ENCODE peak calls at places on chromosomes 1 and 21, in ten cellular contexts. B is BJ; H is KBM-7; A is AG20443; C is pancreas; J is Ammon's horn; I is stimulated activated CD4-positive, alpha-beta T cell treated with anti-CD3 and anti-CD28 coated beads, Interleukin-15, amount 100 ng/mL, for 24 hours; P is left kidney; D is NCI-H1105 treated with DMSO at 0.1 percent for 48 hours; S is GM12864. Q is an unnamed sample.

GRCh38 chr1:229058111-229058551 is 212.8 kb upstream of the RAB4A start:
- DNase-seq in P (peak), B (no peak), A (no peak), J (no peak), S (no peak), I (peak), D (peak), H (no peak), C (peak), Q (peak)

GRCh38 chr1:43932786-43933385 is 715 bp upstream of the ARTN start:
- DNase-seq in S (no peak), I (no peak), D (peak), A (peak), C (no peak), H (no peak), B (no peak), J (no peak), P (no peak), Q (no peak)

GRCh38 chr1:178039826-178040380 is 54.0 kb upstream of the RASAL2 start:
- DNase-seq in I (no peak), J (no peak), P (no peak), C (no peak), D (no peak), H (no peak), S (no peak), A (no peak), B (no peak), Q (no peak)

GRCh38 chr1:199046618-199047017 is 407.8 kb downstream of the PTPRC start:
- DNase-seq in B (no peak), P (no peak), S (no peak), A (no peak), J (no peak), I (no peak), D (no peak), C (no peak), H (no peak), Q (peak)

GRCh38 chr1:92503043-92503925 is 16.6 kb upstream of the GFI1 start:
- DNase-seq in I (no peak), D (no peak), A (no peak), C (no peak), S (no peak), J (no peak), P (no peak), H (no peak), B (no peak), Q (no peak)

GRCh38 chr21:46454634-46455390 is 3.9 kb upstream of the DIP2A start:
- DNase-seq in I (no peak), B (no peak), S (no peak), D (no peak), J (peak), A (no peak), H (peak), P (no peak), C (no peak), Q (no peak)

GRCh38 chr1:101781437-101781836 is 215.3 kb downstream of the OLFM3 start:
- DNase-seq in S (no peak), D (peak), P (peak), C (no peak), J (peak), H (peak), B (no peak), I (no peak), A (no peak), Q (no peak)

GRCh38 chr1:94321662-94322061 is 84.3 kb upstream of the ARHGAP29 start:
- DNase-seq in I (no peak), J (no peak), H (no peak), P (no peak), S (no peak), D (no peak), C (no peak), B (peak), A (no peak), Q (no peak)

GRCh38 chr1:245788269-245788668 is 633.5 kb downstream of the KIF26B start:
- DNase-seq in D (no peak), J (no peak), H (no peak), I (no peak), B (peak), P (no peak), A (peak), S (no peak), C (no peak), Q (no peak)

Q was measured in Jurkat, Clone E6-1.